ENCODE peak calls at places on chromosomes 11 and 22, in seven cellular contexts. Q is Peyer's patch, C is Calu3, O is prostate gland, T is WERI-Rb-1, F is lower lobe of right lung, B is endothelial cell. Z is an unnamed sample.
A peak's percentile ranks its signal among the peaks of the same experiment; 100 is the strongest.

GRCh38 chr11:103792981-103793468 is 243.4 kb upstream of the DDI1 start:
- DNase-seq in B (no peak), O (no peak), Q (no peak), T (no peak), F (no peak), C (no peak), Z (no peak)

GRCh38 chr11:11463397-11463796 is 110.3 kb upstream of the CSNK2A3 start:
- DNase-seq in B (no peak), C (no peak), T (peak; percentile 27), Q (no peak), F (no peak), O (no peak), Z (no peak)

GRCh38 chr11:59180168-59180567 is 8.2 kb downstream of the DTX4 start:
- DNase-seq in C (no peak), Q (no peak), T (no peak), B (no peak), O (no peak), F (no peak), Z (no peak)

GRCh38 chr11:67433536-67434394 is 3.7 kb downstream of the PTPRCAP start:
- DNase-seq in Q (no peak), F (no peak), B (no peak), O (no peak), C (no peak), T (no peak), Z (no peak)

GRCh38 chr22:44381761-44382454 is 69.2 kb upstream of the SHISAL1 start:
- DNase-seq in T (no peak), Q (no peak), C (no peak), O (no peak), B (no peak), F (peak; percentile 27), Z (no peak)

GRCh38 chr11:121419839-121420238 is 32.3 kb upstream of the SORL1 start:
- DNase-seq in Q (no peak), O (no peak), C (no peak), B (no peak), T (no peak), F (no peak), Z (no peak)

GRCh38 chr22:42160830-42161696 is 30.5 kb upstream of the CYP2D6 start:
- DNase-seq in T (no peak), B (no peak), F (no peak), C (peak; percentile 13), O (no peak), Q (no peak), Z (no peak)

GRCh38 chr11:64094463-64095223 is 58.9 kb downstream of the FLRT1 start:
- DNase-seq in T (no peak), Q (no peak), C (peak; percentile 81), F (no peak), O (no peak), B (no peak), Z (no peak)

GRCh38 chr22:23844739-23845202 is 6.0 kb upstream of the DERL3 start:
- DNase-seq in O (no peak), F (no peak), B (no peak), T (no peak), C (no peak), Q (no peak), Z (no peak)

GRCh38 chr22:29306175-29306829 is at the start of gene GAS2L1:
- DNase-seq in T (peak; percentile 94), Q (peak; percentile 85), F (peak; percentile 86), C (peak; percentile 88), B (peak; percentile 88), O (peak; percentile 83), Z (no peak)

GRCh38 chr22:40580631-40581030 is 55.9 kb downstream of the MRTFA start:
- DNase-seq in O (no peak), T (no peak), C (no peak), B (no peak), F (no peak), Q (no peak), Z (no peak)

GRCh38 chr11:8036002-8036802 is 44.8 kb upstream of the TUB start:
- DNase-seq in Q (peak; percentile 24), B (no peak), C (no peak), T (no peak), O (no peak), F (no peak), Z (no peak)

GRCh38 chr22:36419912-36420882 is 32.4 kb upstream of the MYH9 start:
- DNase-seq in F (no peak), Q (peak; percentile 68), C (no peak), T (no peak), B (no peak), O (no peak), Z (no peak)

GRCh38 chr22:35746946-35747703 is 29.5 kb downstream of the APOL5 start:
- DNase-seq in T (no peak), O (no peak), C (no peak), Q (no peak), F (no peak), B (no peak), Z (no peak)

GRCh38 chr11:92380882-92381281 is 156.3 kb downstream of the FAT3 start:
- DNase-seq in O (no peak), B (no peak), T (no peak), Q (no peak), F (no peak), C (no peak), Z (no peak)

GRCh38 chr11:35619754-35620640 is 1.7 kb downstream of the FJX1 start:
- DNase-seq in O (no peak), F (peak; percentile 46), C (peak; percentile 49), B (peak; percentile 70), Q (no peak), T (peak; percentile 36), Z (no peak)

GRCh38 chr11:36594316-36594989 is at the start of gene IFTAP:
- DNase-seq in Q (peak; percentile 61), F (peak; percentile 59), O (peak; percentile 65), C (peak; percentile 53), B (peak; percentile 45), T (peak; percentile 59), Z (no peak)

GRCh38 chr11:48020092-48020755 is 39.9 kb downstream of the PTPRJ start:
- DNase-seq in F (no peak), O (no peak), B (no peak), Q (no peak), C (no peak), T (no peak), Z (no peak)
- TF ChIP-seq CTCF in F (peak; percentile 21), O (no peak), B (no peak), Q (no peak), C (no peak), T (no peak), Z (no peak)

GRCh38 chr11:1309498-1310314 is at the start of gene TOLLIP:
- DNase-seq in T (peak; percentile 95), C (peak; percentile 97), B (peak; percentile 98), Q (peak; percentile 98), F (peak; percentile 97), O (peak; percentile 94), Z (peak; percentile 86)
- TF ChIP-seq CTCF in T (peak; percentile 26), C (no peak), B (no peak), Q (no peak), F (peak; percentile 23), O (no peak), Z (no peak)

DNA sequence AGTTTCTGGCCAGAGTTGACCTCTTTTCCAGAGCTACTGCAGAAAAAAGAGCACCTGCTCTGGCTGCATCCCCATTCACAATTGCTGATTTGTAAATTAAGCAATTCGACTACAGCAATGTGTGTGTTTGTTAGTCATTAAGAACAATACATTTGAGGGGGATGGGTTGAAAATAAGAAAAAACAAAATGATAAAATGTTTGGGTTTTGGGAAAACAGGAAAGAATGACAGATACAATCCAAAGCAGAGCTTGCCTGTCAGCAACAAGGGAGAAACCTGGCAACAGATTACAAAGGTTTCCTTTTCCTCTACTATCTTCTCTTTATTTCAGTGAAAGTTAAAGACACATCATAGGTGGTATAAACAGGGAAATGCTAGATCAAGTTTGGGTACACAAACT is 159.8 kb downstream of the FCHSD2 start:
- DNase-seq in Q (no peak), T (no peak), C (no peak), F (no peak), B (no peak), O (no peak), Z (no peak)
- TF ChIP-seq CTCF in Q (no peak), T (no peak), C (no peak), F (no peak), B (no peak), O (no peak), Z (no peak)

GRCh38 chr11:39120890-39121289 is 2338.6 kb downstream of the LRRC4C start:
- DNase-seq in Q (no peak), O (no peak), B (no peak), F (no peak), T (no peak), C (no peak), Z (no peak)
- TF ChIP-seq CTCF in Q (no peak), O (no peak), B (no peak), F (no peak), T (no peak), C (no peak), Z (no peak)

GRCh38 chr11:19936461-19936860 is 223.8 kb downstream of the DBX1 start:
- DNase-seq in F (no peak), C (no peak), T (no peak), Q (no peak), O (no peak), B (no peak), Z (no peak)

GRCh38 chr11:19933801-19934488 is 221.3 kb downstream of the NAV2 start:
- DNase-seq in Q (no peak), O (no peak), T (no peak), F (no peak), C (no peak), B (no peak), Z (no peak)

GRCh38 chr11:19933132-19933735 is 220.6 kb downstream of the NAV2 start:
- DNase-seq in O (no peak), T (no peak), B (no peak), Q (no peak), C (no peak), F (no peak), Z (no peak)

GRCh38 chr11:19935507-19935906 is 222.9 kb downstream of the NAV2 start:
- DNase-seq in T (no peak), B (no peak), O (no peak), F (no peak), Q (no peak), C (no peak), Z (no peak)

GRCh38 chr11:19934828-19935259 is 222.2 kb downstream of the NAV2 start:
- DNase-seq in B (no peak), T (no peak), O (no peak), F (no peak), C (no peak), Q (no peak), Z (no peak)
- TF ChIP-seq CTCF in B (no peak), T (peak; percentile 21), O (no peak), F (no peak), C (no peak), Q (no peak), Z (no peak)

GRCh38 chr22:39103431-39103830 is 6.4 kb downstream of the APOBEC3H start:
- DNase-seq in T (no peak), O (no peak), C (no peak), F (no peak), B (no peak), Q (no peak), Z (no peak)
- TF ChIP-seq CTCF in T (no peak), O (no peak), C (no peak), F (no peak), B (no peak), Q (no peak), Z (no peak)